ENCODE peak calls at places on chromosomes 12 and 14, in five cellular contexts. One of them, this sample, is unnamed.

GRCh38 chr14:69980457-69981414 is 101.5 kb downstream of the SMOC1 start:
- DNase-seq in CD8-positive, alpha-beta T cell: no peak
- DNase-seq in CD8-positive, alpha-beta memory T cell: no peak
- DNase-seq in esophagus muscularis mucosa: no peak
- DNase-seq in OCI-LY7: no peak
- DNase-seq in this sample: no peak

GRCh38 chr12:9870311-9870866 is 1.2 kb upstream of the CLEC2B start:
- DNase-seq in CD8-positive, alpha-beta T cell: no peak
- DNase-seq in CD8-positive, alpha-beta memory T cell: no peak
- DNase-seq in esophagus muscularis mucosa: no peak
- DNase-seq in OCI-LY7: no peak
- DNase-seq in this sample: no peak

GRCh38 chr14:54637829-54638446 is 71.0 kb downstream of the SAMD4A start:
- DNase-seq in CD8-positive, alpha-beta T cell: no peak
- DNase-seq in CD8-positive, alpha-beta memory T cell: no peak
- DNase-seq in esophagus muscularis mucosa: no peak
- DNase-seq in OCI-LY7: no peak
- DNase-seq in this sample: no peak

GRCh38 chr14:101065696-101066694 is 162.5 kb upstream of the RTL1 start:
- DNase-seq in CD8-positive, alpha-beta T cell: no peak
- DNase-seq in CD8-positive, alpha-beta memory T cell: no peak
- DNase-seq in esophagus muscularis mucosa: no peak
- DNase-seq in OCI-LY7: no peak
- DNase-seq in this sample: peak; percentile 50

GRCh38 chr12:49673446-49674317 is 33.5 kb downstream of the FMNL3 start:
- DNase-seq in CD8-positive, alpha-beta T cell: peak; percentile 30
- DNase-seq in CD8-positive, alpha-beta memory T cell: no peak
- DNase-seq in esophagus muscularis mucosa: peak; percentile 95
- DNase-seq in OCI-LY7: no peak
- DNase-seq in this sample: peak; percentile 91

GRCh38 chr12:28223853-28224252 is 33.6 kb downstream of the CCDC91 start:
- DNase-seq in CD8-positive, alpha-beta T cell: no peak
- DNase-seq in CD8-positive, alpha-beta memory T cell: no peak
- DNase-seq in esophagus muscularis mucosa: no peak
- DNase-seq in OCI-LY7: no peak
- DNase-seq in this sample: no peak

GRCh38 chr12:69694123-69694522 is 5.0 kb downstream of the BEST3 start:
- DNase-seq in CD8-positive, alpha-beta T cell: no peak
- DNase-seq in CD8-positive, alpha-beta memory T cell: no peak
- DNase-seq in esophagus muscularis mucosa: no peak
- DNase-seq in OCI-LY7: no peak
- DNase-seq in this sample: no peak

GRCh38 chr12:99043319-99043914 is 398.3 kb downstream of the APAF1 start:
- DNase-seq in CD8-positive, alpha-beta T cell: no peak
- DNase-seq in CD8-positive, alpha-beta memory T cell: no peak
- DNase-seq in esophagus muscularis mucosa: no peak
- DNase-seq in OCI-LY7: peak; percentile 85
- DNase-seq in this sample: peak; percentile 77

GRCh38 chr12:76470028-76470939 is 89.3 kb downstream of the OSBPL8 start:
- DNase-seq in CD8-positive, alpha-beta T cell: no peak
- DNase-seq in CD8-positive, alpha-beta memory T cell: no peak
- DNase-seq in esophagus muscularis mucosa: no peak
- DNase-seq in OCI-LY7: no peak
- DNase-seq in this sample: no peak

GRCh38 chr12:72133497-72134055 is 138.6 kb upstream of the TRHDE start:
- DNase-seq in CD8-positive, alpha-beta T cell: no peak
- DNase-seq in CD8-positive, alpha-beta memory T cell: no peak
- DNase-seq in esophagus muscularis mucosa: no peak
- DNase-seq in OCI-LY7: no peak
- DNase-seq in this sample: no peak

GRCh38 chr14:24133730-24134129 is 2.3 kb upstream of the PSME1 start:
- DNase-seq in CD8-positive, alpha-beta T cell: no peak
- DNase-seq in CD8-positive, alpha-beta memory T cell: no peak
- DNase-seq in esophagus muscularis mucosa: no peak
- DNase-seq in OCI-LY7: no peak
- DNase-seq in this sample: no peak

GRCh38 chr14:104389326-104390220 is 190.0 kb upstream of the C14orf180 start:
- DNase-seq in CD8-positive, alpha-beta T cell: peak; percentile 80
- DNase-seq in CD8-positive, alpha-beta memory T cell: no peak
- DNase-seq in esophagus muscularis mucosa: no peak
- DNase-seq in OCI-LY7: peak; percentile 20
- DNase-seq in this sample: peak; percentile 53

GRCh38 chr14:93956082-93956481 is 20.3 kb downstream of the ASB2 start:
- DNase-seq in CD8-positive, alpha-beta T cell: no peak
- DNase-seq in CD8-positive, alpha-beta memory T cell: no peak
- DNase-seq in esophagus muscularis mucosa: no peak
- DNase-seq in OCI-LY7: no peak
- DNase-seq in this sample: no peak

GRCh38 chr12:109169262-109169661 is 52.9 kb downstream of the ACACB start:
- DNase-seq in CD8-positive, alpha-beta T cell: no peak
- DNase-seq in CD8-positive, alpha-beta memory T cell: no peak
- DNase-seq in esophagus muscularis mucosa: no peak
- DNase-seq in OCI-LY7: no peak
- DNase-seq in this sample: no peak

GRCh38 chr14:38705220-38705619 is 397.8 kb downstream of the SEC23A start:
- DNase-seq in CD8-positive, alpha-beta T cell: no peak
- DNase-seq in CD8-positive, alpha-beta memory T cell: no peak
- DNase-seq in esophagus muscularis mucosa: no peak
- DNase-seq in OCI-LY7: no peak
- DNase-seq in this sample: no peak

GRCh38 chr12:71607494-71608330 is 55.9 kb downstream of the ZFC3H1 start:
- DNase-seq in CD8-positive, alpha-beta T cell: no peak
- DNase-seq in CD8-positive, alpha-beta memory T cell: no peak
- DNase-seq in esophagus muscularis mucosa: no peak
- DNase-seq in OCI-LY7: no peak
- DNase-seq in this sample: no peak

GRCh38 chr12:94260717-94261116 is 112.3 kb downstream of the PLXNC1 start:
- DNase-seq in CD8-positive, alpha-beta T cell: no peak
- DNase-seq in CD8-positive, alpha-beta memory T cell: no peak
- DNase-seq in esophagus muscularis mucosa: no peak
- DNase-seq in OCI-LY7: no peak
- DNase-seq in this sample: no peak

GRCh38 chr12:59736786-59737185 is 141.0 kb downstream of the SLC16A7 start:
- DNase-seq in CD8-positive, alpha-beta T cell: no peak
- DNase-seq in CD8-positive, alpha-beta memory T cell: no peak
- DNase-seq in esophagus muscularis mucosa: no peak
- DNase-seq in OCI-LY7: no peak
- DNase-seq in this sample: no peak

GRCh38 chr12:100953217-100953616 is 158.6 kb downstream of the ANO4 start:
- DNase-seq in CD8-positive, alpha-beta T cell: no peak
- DNase-seq in CD8-positive, alpha-beta memory T cell: no peak
- DNase-seq in esophagus muscularis mucosa: no peak
- DNase-seq in OCI-LY7: no peak
- DNase-seq in this sample: no peak

GRCh38 chr12:125689576-125690410 is 624.6 kb downstream of the AACS start:
- DNase-seq in CD8-positive, alpha-beta T cell: no peak
- DNase-seq in CD8-positive, alpha-beta memory T cell: no peak
- DNase-seq in esophagus muscularis mucosa: peak; percentile 81
- DNase-seq in OCI-LY7: no peak
- DNase-seq in this sample: no peak

GRCh38 chr12:57729321-57729844 is 9.2 kb downstream of the AGAP2 start:
- DNase-seq in CD8-positive, alpha-beta T cell: no peak
- DNase-seq in CD8-positive, alpha-beta memory T cell: no peak
- DNase-seq in esophagus muscularis mucosa: no peak
- DNase-seq in OCI-LY7: no peak
- DNase-seq in this sample: no peak
- H3K36me3 ChIP-seq in CD8-positive, alpha-beta T cell: peaks cover 74% of the 10 kb centered on the region
- H3K36me3 ChIP-seq in CD8-positive, alpha-beta memory T cell: peaks cover 58% of the 10 kb centered on the region
- H3K36me3 ChIP-seq in esophagus muscularis mucosa: no peaks in the 10 kb centered on the region
- H3K36me3 ChIP-seq in OCI-LY7: peaks cover 73% of the 10 kb centered on the region
- H3K36me3 ChIP-seq in this sample: no peaks in the 10 kb centered on the region

GRCh38 chr12:51886021-51886710 is 1.7 kb upstream of the ANKRD33 start:
- DNase-seq in CD8-positive, alpha-beta T cell: peak; percentile 55
- DNase-seq in CD8-positive, alpha-beta memory T cell: no peak
- DNase-seq in esophagus muscularis mucosa: no peak
- DNase-seq in OCI-LY7: peak; percentile 73
- DNase-seq in this sample: peak; percentile 64
- H3K4me3 ChIP-seq in CD8-positive, alpha-beta T cell: no peak overlapping the region
- H3K4me3 ChIP-seq in CD8-positive, alpha-beta memory T cell: peak overlapping the region; percentile 25
- H3K4me3 ChIP-seq in esophagus muscularis mucosa: no peak overlapping the region
- H3K4me3 ChIP-seq in OCI-LY7: no peak overlapping the region
- H3K4me3 ChIP-seq in this sample: no peak overlapping the region

GRCh38 chr14:91232052-91232451 is 12.5 kb downstream of the GPR68 start:
- DNase-seq in CD8-positive, alpha-beta T cell: no peak
- DNase-seq in CD8-positive, alpha-beta memory T cell: no peak
- DNase-seq in esophagus muscularis mucosa: no peak
- DNase-seq in OCI-LY7: no peak
- DNase-seq in this sample: no peak
- H3K4me1 ChIP-seq in CD8-positive, alpha-beta T cell: peaks cover 61% of the 10 kb centered on the region
- H3K4me1 ChIP-seq in CD8-positive, alpha-beta memory T cell: peaks cover 65% of the 10 kb centered on the region
- H3K4me1 ChIP-seq in esophagus muscularis mucosa: no peaks in the 10 kb centered on the region
- H3K4me1 ChIP-seq in OCI-LY7: peaks cover 31% of the 10 kb centered on the region
- H3K4me1 ChIP-seq in this sample: peaks cover 30% of the 10 kb centered on the region

GRCh38 chr12:111864935-111865334 is 22.9 kb downstream of the MAPKAPK5 start:
- DNase-seq in CD8-positive, alpha-beta T cell: no peak
- DNase-seq in CD8-positive, alpha-beta memory T cell: no peak
- DNase-seq in esophagus muscularis mucosa: no peak
- DNase-seq in OCI-LY7: no peak
- DNase-seq in this sample: no peak

GRCh38 chr12:111873113-111873512 is 31.1 kb downstream of the MAPKAPK5 start:
- DNase-seq in CD8-positive, alpha-beta T cell: no peak
- DNase-seq in CD8-positive, alpha-beta memory T cell: no peak
- DNase-seq in esophagus muscularis mucosa: no peak
- DNase-seq in OCI-LY7: no peak
- DNase-seq in this sample: no peak

GRCh38 chr12:111867531-111867930 is 25.5 kb downstream of the MAPKAPK5 start:
- DNase-seq in CD8-positive, alpha-beta T cell: no peak
- DNase-seq in CD8-positive, alpha-beta memory T cell: no peak
- DNase-seq in esophagus muscularis mucosa: no peak
- DNase-seq in OCI-LY7: no peak
- DNase-seq in this sample: no peak

GRCh38 chr12:111868676-111869588 is 26.9 kb downstream of the MAPKAPK5 start:
- DNase-seq in CD8-positive, alpha-beta T cell: no peak
- DNase-seq in CD8-positive, alpha-beta memory T cell: no peak
- DNase-seq in esophagus muscularis mucosa: no peak
- DNase-seq in OCI-LY7: no peak
- DNase-seq in this sample: no peak

GRCh38 chr12:111870216-111870615 is 28.2 kb downstream of the MAPKAPK5 start:
- DNase-seq in CD8-positive, alpha-beta T cell: no peak
- DNase-seq in CD8-positive, alpha-beta memory T cell: no peak
- DNase-seq in esophagus muscularis mucosa: no peak
- DNase-seq in OCI-LY7: no peak
- DNase-seq in this sample: no peak
- H3K36me3 ChIP-seq in CD8-positive, alpha-beta T cell: peaks cover 34% of the 10 kb centered on the region
- H3K36me3 ChIP-seq in CD8-positive, alpha-beta memory T cell: peaks cover 30% of the 10 kb centered on the region
- H3K36me3 ChIP-seq in esophagus muscularis mucosa: peaks cover 64% of the 10 kb centered on the region
- H3K36me3 ChIP-seq in OCI-LY7: peaks cover 91% of the 10 kb centered on the region
- H3K36me3 ChIP-seq in this sample: peaks cover 88% of the 10 kb centered on the region

GRCh38 chr14:92516966-92517350 is 3.4 kb downstream of the RIN3 start:
- DNase-seq in CD8-positive, alpha-beta T cell: peak; percentile 55
- DNase-seq in CD8-positive, alpha-beta memory T cell: no peak
- DNase-seq in esophagus muscularis mucosa: no peak
- DNase-seq in OCI-LY7: no peak
- DNase-seq in this sample: peak; percentile 20

GRCh38 chr14:92515510-92516343 is 2.1 kb downstream of the RIN3 start:
- DNase-seq in CD8-positive, alpha-beta T cell: peak; percentile 14
- DNase-seq in CD8-positive, alpha-beta memory T cell: no peak
- DNase-seq in esophagus muscularis mucosa: no peak
- DNase-seq in OCI-LY7: no peak
- DNase-seq in this sample: no peak

GRCh38 chr14:92517761-92518160 is 4.2 kb downstream of the RIN3 start:
- DNase-seq in CD8-positive, alpha-beta T cell: no peak
- DNase-seq in CD8-positive, alpha-beta memory T cell: no peak
- DNase-seq in esophagus muscularis mucosa: no peak
- DNase-seq in OCI-LY7: no peak
- DNase-seq in this sample: no peak

GRCh38 chr14:92514844-92515509 is 1.4 kb downstream of the RIN3 start:
- DNase-seq in CD8-positive, alpha-beta T cell: peak; percentile 14
- DNase-seq in CD8-positive, alpha-beta memory T cell: no peak
- DNase-seq in esophagus muscularis mucosa: no peak
- DNase-seq in OCI-LY7: no peak
- DNase-seq in this sample: no peak

DNA sequence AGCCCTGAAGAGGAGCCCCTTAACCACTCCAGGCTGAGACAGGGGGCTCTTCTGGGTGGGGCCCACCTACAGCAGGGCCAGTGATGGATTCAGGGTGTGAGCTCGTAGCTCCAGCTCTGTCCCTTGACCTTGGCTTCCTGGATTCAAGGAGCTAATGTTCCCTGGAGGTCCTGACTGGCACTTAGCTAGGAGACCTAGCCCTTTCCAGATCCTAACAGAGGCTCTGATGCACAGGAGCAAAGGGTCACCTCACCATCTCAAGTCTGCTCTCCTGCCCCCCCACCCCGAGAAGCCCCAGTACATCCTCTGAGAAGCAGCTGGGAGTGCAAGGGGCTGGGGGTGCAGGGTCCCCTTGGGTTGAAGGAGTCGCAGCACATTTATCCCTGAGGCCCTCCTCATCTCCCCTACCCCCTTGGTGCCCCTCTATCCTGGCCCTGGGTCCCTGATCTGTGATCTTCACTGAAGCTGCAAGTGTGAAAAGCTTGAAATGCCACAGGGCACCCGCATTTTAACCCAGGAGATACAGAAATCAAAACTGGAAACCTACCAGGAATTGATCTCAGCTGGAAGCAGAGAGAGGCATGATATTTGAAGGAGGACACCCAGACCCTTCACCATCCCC is 2.9 kb downstream of the RIN3 start:
- DNase-seq in CD8-positive, alpha-beta T cell: peak; percentile 17
- DNase-seq in CD8-positive, alpha-beta memory T cell: no peak
- DNase-seq in esophagus muscularis mucosa: no peak
- DNase-seq in OCI-LY7: no peak
- DNase-seq in this sample: no peak
- H3K4me3 ChIP-seq in CD8-positive, alpha-beta T cell: no peak overlapping the region
- H3K4me3 ChIP-seq in CD8-positive, alpha-beta memory T cell: no peak overlapping the region
- H3K4me3 ChIP-seq in esophagus muscularis mucosa: no peak overlapping the region
- H3K4me3 ChIP-seq in OCI-LY7: no peak overlapping the region
- H3K4me3 ChIP-seq in this sample: peak overlapping the region; percentile 81

DNA sequence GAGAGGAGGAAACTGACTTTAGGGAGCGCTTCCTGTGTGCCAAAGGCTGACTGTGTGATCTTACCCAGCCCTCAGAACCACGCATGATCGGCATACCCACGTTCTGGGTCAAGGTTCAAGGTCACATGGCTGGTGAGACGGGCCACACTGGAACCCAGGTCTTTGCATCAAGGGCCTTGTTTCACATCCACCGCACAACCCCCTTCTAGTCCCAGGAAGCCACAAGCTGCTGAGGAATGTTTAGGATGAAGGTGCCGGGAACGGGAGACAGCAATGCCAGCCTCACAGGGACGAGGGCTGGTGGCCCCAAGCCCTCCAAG is 50.7 kb downstream of the TESC start:
- DNase-seq in CD8-positive, alpha-beta T cell: no peak
- DNase-seq in CD8-positive, alpha-beta memory T cell: no peak
- DNase-seq in esophagus muscularis mucosa: no peak
- DNase-seq in OCI-LY7: no peak
- DNase-seq in this sample: no peak
- H3K4me1 ChIP-seq in CD8-positive, alpha-beta T cell: no peaks in the 10 kb centered on the region
- H3K4me1 ChIP-seq in CD8-positive, alpha-beta memory T cell: no peaks in the 10 kb centered on the region
- H3K4me1 ChIP-seq in esophagus muscularis mucosa: peaks cover 65% of the 10 kb centered on the region
- H3K4me1 ChIP-seq in OCI-LY7: peaks cover 8% of the 10 kb centered on the region
- H3K4me1 ChIP-seq in this sample: peaks cover 11% of the 10 kb centered on the region

GRCh38 chr12:12900786-12901157 is 9.4 kb downstream of the GPRC5A start:
- DNase-seq in CD8-positive, alpha-beta T cell: no peak
- DNase-seq in CD8-positive, alpha-beta memory T cell: no peak
- DNase-seq in esophagus muscularis mucosa: no peak
- DNase-seq in OCI-LY7: no peak
- DNase-seq in this sample: no peak
- H3K36me3 ChIP-seq in CD8-positive, alpha-beta T cell: no peaks in the 10 kb centered on the region
- H3K36me3 ChIP-seq in CD8-positive, alpha-beta memory T cell: no peaks in the 10 kb centered on the region
- H3K36me3 ChIP-seq in esophagus muscularis mucosa: no peaks in the 10 kb centered on the region
- H3K36me3 ChIP-seq in OCI-LY7: no peaks in the 10 kb centered on the region
- H3K36me3 ChIP-seq in this sample: no peaks in the 10 kb centered on the region

GRCh38 chr14:64234877-64235651 is 59.1 kb downstream of the ESR2 start:
- DNase-seq in CD8-positive, alpha-beta T cell: no peak
- DNase-seq in CD8-positive, alpha-beta memory T cell: no peak
- DNase-seq in esophagus muscularis mucosa: no peak
- DNase-seq in OCI-LY7: peak; percentile 79
- DNase-seq in this sample: no peak
- H3K4me3 ChIP-seq in CD8-positive, alpha-beta T cell: no peak overlapping the region
- H3K4me3 ChIP-seq in CD8-positive, alpha-beta memory T cell: no peak overlapping the region
- H3K4me3 ChIP-seq in esophagus muscularis mucosa: no peak overlapping the region
- H3K4me3 ChIP-seq in OCI-LY7: peak overlapping the region; percentile 78
- H3K4me3 ChIP-seq in this sample: no peak overlapping the region

This sample was measured in upper lobe of right lung.